ENCODE peak calls at places on chromosomes 1 and 21, in six cellular contexts. F is heart left ventricle, K is transverse colon, V is prostate gland, P is uterus, H is esophagus squamous epithelium. Q is an unnamed sample.

GRCh38 chr1:230643887-230644286 is 1.6 kb downstream of the COG2 start:
- DNase-seq in K (peak; percentile 10), P (no peak), F (no peak), H (no peak), V (no peak), Q (no peak)

GRCh38 chr1:14937288-14937949 is 216.1 kb upstream of the TMEM51 start:
- DNase-seq in F (no peak), H (no peak), K (no peak), P (no peak), V (no peak), Q (no peak)

GRCh38 chr21:26909972-26910371 is 56.9 kb downstream of the ADAMTS5 start:
- DNase-seq in H (no peak), F (no peak), K (no peak), P (no peak), V (no peak), Q (no peak)

GRCh38 chr1:109243221-109243620 is 6.1 kb upstream of the CELSR2 start:
- DNase-seq in H (no peak), F (no peak), K (no peak), V (no peak), P (no peak), Q (no peak)

GRCh38 chr1:59025201-59025600 is 241.4 kb upstream of the JUN start:
- DNase-seq in K (no peak), H (no peak), F (no peak), V (no peak), P (no peak), Q (no peak)

GRCh38 chr1:8687053-8687452 is 130.4 kb downstream of the RERE start:
- DNase-seq in P (no peak), H (no peak), K (peak; percentile 40), V (no peak), F (no peak), Q (no peak)

GRCh38 chr1:156376146-156376545 is 7.1 kb downstream of the RHBG start:
- DNase-seq in P (no peak), H (no peak), K (no peak), F (no peak), V (no peak), Q (no peak)

GRCh38 chr1:189374816-189375215 is 1102.8 kb downstream of the BRINP3 start:
- DNase-seq in H (no peak), F (no peak), V (no peak), P (no peak), K (no peak), Q (no peak)

GRCh38 chr21:31236528-31236927 is 107.5 kb downstream of the TIAM1 start:
- DNase-seq in F (no peak), P (no peak), H (no peak), V (no peak), K (no peak), Q (no peak)

GRCh38 chr21:37257967-37258877 is 8.9 kb downstream of the VPS26C start:
- DNase-seq in K (peak; percentile 58), P (peak; percentile 31), F (peak; percentile 61), H (no peak), V (peak; percentile 50), Q (peak; percentile 59)

GRCh38 chr1:218676991-218677390 is 331.9 kb downstream of the TGFB2 start:
- DNase-seq in F (no peak), H (no peak), V (no peak), P (no peak), K (no peak), Q (no peak)

GRCh38 chr1:175388286-175388685 is 195.7 kb upstream of the KIAA0040 start:
- DNase-seq in K (no peak), P (no peak), H (no peak), F (no peak), V (no peak), Q (no peak)

GRCh38 chr1:98487620-98488019 is 173.9 kb upstream of the SNX7 start:
- DNase-seq in V (no peak), K (no peak), P (no peak), H (no peak), F (no peak), Q (no peak)

GRCh38 chr21:33651965-33652680 is 9.8 kb downstream of the ITSN1 start:
- DNase-seq in K (no peak), H (no peak), V (no peak), P (no peak), F (no peak), Q (no peak)

GRCh38 chr1:174258148-174258550 is 98.8 kb downstream of the RABGAP1L start:
- DNase-seq in K (peak; percentile 33), V (peak; percentile 9), F (no peak), H (no peak), P (no peak), Q (peak; percentile 47)

GRCh38 chr1:186374313-186375151 is 521 bp downstream of the TPR start:
- DNase-seq in H (no peak), V (peak; percentile 44), F (no peak), K (peak; percentile 34), P (no peak), Q (peak; percentile 35)

GRCh38 chr1:30450818-30451233 is 272.6 kb downstream of the MATN1 start:
- DNase-seq in P (no peak), H (no peak), V (no peak), F (no peak), K (no peak), Q (no peak)

GRCh38 chr1:59332983-59333382 is 36.1 kb downstream of the FGGY start:
- DNase-seq in F (no peak), H (no peak), K (no peak), V (no peak), P (no peak), Q (no peak)

GRCh38 chr1:180533571-180533987 is 25.2 kb upstream of the OVAAL start:
- DNase-seq in K (peak; percentile 75), F (peak; percentile 79), H (no peak), V (peak; percentile 36), P (peak; percentile 39), Q (peak; percentile 75)

GRCh38 chr1:220880726-220881506 is 1.7 kb downstream of the HLX start:
- DNase-seq in H (no peak), P (peak; percentile 63), V (no peak), F (peak; percentile 78), K (peak; percentile 75), Q (peak; percentile 49)

GRCh38 chr1:21072721-21073120 is 104.0 kb downstream of the EIF4G3 start:
- DNase-seq in F (no peak), P (no peak), H (no peak), K (no peak), V (no peak), Q (no peak)

GRCh38 chr1:198087831-198088230 is 69.0 kb upstream of the NEK7 start:
- DNase-seq in V (no peak), F (no peak), K (no peak), P (no peak), H (no peak), Q (no peak)

GRCh38 chr1:169117599-169117998 is 11.1 kb downstream of the ATP1B1 start:
- DNase-seq in K (no peak), P (no peak), F (no peak), H (no peak), V (no peak), Q (no peak)

GRCh38 chr1:169113613-169114119 is 7.2 kb downstream of the ATP1B1 start:
- DNase-seq in V (no peak), P (no peak), K (no peak), F (no peak), H (no peak), Q (no peak)

GRCh38 chr1:169117014-169117413 is 10.5 kb downstream of the ATP1B1 start:
- DNase-seq in K (no peak), V (no peak), F (no peak), P (no peak), H (no peak), Q (no peak)

GRCh38 chr1:169118227-169118626 is 11.7 kb downstream of the ATP1B1 start:
- DNase-seq in P (no peak), F (no peak), H (no peak), K (no peak), V (no peak), Q (no peak)

DNA sequence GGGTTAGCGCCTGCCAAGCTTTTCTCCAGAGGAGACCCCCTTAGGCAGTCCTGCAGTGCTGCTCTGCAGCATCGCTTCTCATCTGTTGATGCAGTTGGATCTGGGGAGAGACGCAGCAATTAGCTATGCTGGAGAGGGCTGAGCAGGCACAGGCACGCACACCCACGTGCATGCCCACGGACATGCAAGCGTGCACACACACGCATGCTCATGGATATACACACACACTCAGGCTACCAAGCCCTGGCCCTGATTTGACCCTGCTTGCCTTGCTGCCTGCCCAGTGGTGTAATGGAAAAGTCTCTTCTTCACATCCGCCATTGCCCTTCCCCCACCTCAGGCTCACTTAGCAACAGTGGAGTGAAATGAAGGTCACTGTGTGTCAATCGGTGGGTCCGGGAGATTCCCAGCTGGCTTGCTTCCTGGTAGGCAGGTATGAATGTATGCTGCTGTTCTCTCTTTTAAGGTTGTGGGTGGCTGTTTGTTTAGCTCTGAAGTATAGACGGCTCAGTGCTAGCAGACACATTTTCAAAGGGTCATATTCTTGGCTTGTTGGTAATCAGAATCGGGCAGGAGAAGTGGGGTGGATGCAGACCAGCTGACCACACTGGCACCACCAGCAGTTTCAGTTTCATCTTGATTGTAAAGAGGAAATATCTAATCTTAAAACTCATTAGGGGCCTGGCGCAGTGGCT is 9.5 kb downstream of the ATP1B1 start:
- DNase-seq in V (peak; percentile 55), F (peak; percentile 77), K (peak; percentile 80), P (no peak), H (peak; percentile 10), Q (peak; percentile 79)
- H3K4me3 ChIP-seq in V (no peak overlapping the region), F (peak overlapping the region; percentile 6), K (no peak overlapping the region), P (no peak overlapping the region), H (no peak overlapping the region), Q (no peak overlapping the region)

GRCh38 chr1:232344791-232345399 is 285.0 kb downstream of the SIPA1L2 start:
- DNase-seq in P (no peak), F (no peak), K (no peak), H (no peak), V (no peak), Q (no peak)

GRCh38 chr1:232335751-232336274 is 294.1 kb downstream of the SIPA1L2 start:
- DNase-seq in V (no peak), K (no peak), H (no peak), F (no peak), P (no peak), Q (no peak)

GRCh38 chr1:232339077-232339476 is 290.9 kb downstream of the SIPA1L2 start:
- DNase-seq in V (no peak), F (no peak), P (no peak), H (no peak), K (no peak), Q (no peak)

GRCh38 chr1:232335261-232335660 is 294.7 kb downstream of the SIPA1L2 start:
- DNase-seq in P (no peak), F (no peak), V (no peak), H (no peak), K (no peak), Q (no peak)

GRCh38 chr1:232340448-232340847 is 289.5 kb downstream of the SIPA1L2 start:
- DNase-seq in V (no peak), F (no peak), H (no peak), P (no peak), K (no peak), Q (no peak)
- TF ChIP-seq POLR2A in V (no peak), F (no peak), H (no peak), P (no peak), K (no peak), Q (no peak)

DNA sequence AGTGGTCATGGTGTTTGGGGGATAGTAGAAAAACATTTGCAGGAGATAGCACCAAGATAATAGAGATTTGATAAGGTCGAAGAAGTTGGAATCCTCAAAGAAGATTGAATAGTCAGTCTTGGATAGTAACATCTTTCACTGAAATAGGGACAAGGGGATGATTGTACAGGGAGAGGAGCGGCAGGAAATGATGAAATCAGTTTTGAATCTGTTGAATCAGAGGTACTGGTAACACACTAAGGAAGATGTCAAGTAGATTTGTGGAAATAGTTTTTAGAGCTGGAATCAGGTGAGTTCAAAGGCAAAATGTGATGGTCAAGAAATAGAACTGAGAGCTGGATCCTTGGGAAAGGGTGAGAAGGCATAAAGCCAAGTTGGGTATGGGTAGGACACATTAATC is 26.5 kb downstream of the CAP1 start:
- DNase-seq in P (no peak), K (no peak), F (no peak), H (no peak), V (no peak), Q (no peak)
- H3K36me3 ChIP-seq in P (no peaks in the 10 kb centered on the region), K (peaks cover 94% of the 10 kb centered on the region), F (peaks cover 100% of the 10 kb centered on the region), H (peaks cover 100% of the 10 kb centered on the region), V (peaks cover 30% of the 10 kb centered on the region), Q (peaks cover 47% of the 10 kb centered on the region)

GRCh38 chr1:51514733-51515132 is 4.3 kb downstream of the EPS15 start:
- DNase-seq in H (no peak), K (no peak), P (no peak), F (no peak), V (no peak), Q (no peak)
- H3K4me3 ChIP-seq in H (no peak overlapping the region), K (no peak overlapping the region), P (peak overlapping the region; percentile 18), F (peak overlapping the region; percentile 31), V (peak overlapping the region; percentile 3), Q (no peak overlapping the region)